ENCODE peak calls at places on chromosomes 13 and 19, in six cellular contexts. One of them, this sample, is unnamed. For H3K4me1, the result is how much of the 10 kb centered on the place peaks cover.

GRCh38 chr13:48160879-48161278 is 66.0 kb upstream of the MED4 start:
- DNase-seq in MM.1S: no peak
- DNase-seq in upper lobe of right lung: no peak
- DNase-seq in mesendoderm: no peak
- DNase-seq in Peyer's patch: no peak
- DNase-seq in IMR-90: no peak
- DNase-seq in this sample: no peak

GRCh38 chr19:45404557-45405434 is at the start of gene PPP1R13L:
- DNase-seq in Peyer's patch: peak
- DNase-seq in upper lobe of right lung: peak
- DNase-seq in mesendoderm: peak
- DNase-seq in IMR-90: peak
- DNase-seq in MM.1S: peak
- DNase-seq in this sample: peak

GRCh38 chr19:10260141-10260584 is 8.1 kb downstream of the MRPL4 start:
- DNase-seq in Peyer's patch: no peak
- DNase-seq in upper lobe of right lung: peak
- DNase-seq in mesendoderm: no peak
- DNase-seq in IMR-90: no peak
- DNase-seq in MM.1S: no peak
- DNase-seq in this sample: no peak

GRCh38 chr19:47407417-47407774 is 11.9 kb downstream of the MEIS3 start:
- DNase-seq in mesendoderm: peak
- DNase-seq in upper lobe of right lung: no peak
- DNase-seq in Peyer's patch: no peak
- DNase-seq in IMR-90: no peak
- DNase-seq in MM.1S: no peak
- DNase-seq in this sample: peak

GRCh38 chr13:44155422-44156293 is 218.0 kb upstream of the SERP2 start:
- DNase-seq in mesendoderm: peak
- DNase-seq in IMR-90: peak
- DNase-seq in Peyer's patch: no peak
- DNase-seq in upper lobe of right lung: no peak
- DNase-seq in MM.1S: no peak
- DNase-seq in this sample: peak

GRCh38 chr19:12244370-12244769 is 50.3 kb downstream of the ZNF44 start:
- DNase-seq in upper lobe of right lung: no peak
- DNase-seq in IMR-90: no peak
- DNase-seq in MM.1S: no peak
- DNase-seq in mesendoderm: peak
- DNase-seq in Peyer's patch: no peak
- DNase-seq in this sample: peak

GRCh38 chr13:49435992-49436391 is 7.9 kb downstream of the CAB39L start:
- DNase-seq in IMR-90: peak
- DNase-seq in Peyer's patch: no peak
- DNase-seq in upper lobe of right lung: no peak
- DNase-seq in mesendoderm: no peak
- DNase-seq in MM.1S: no peak
- DNase-seq in this sample: no peak

GRCh38 chr13:31046711-31047279 is 114.3 kb downstream of the TEX26 start:
- DNase-seq in IMR-90: peak
- DNase-seq in mesendoderm: peak
- DNase-seq in upper lobe of right lung: no peak
- DNase-seq in MM.1S: no peak
- DNase-seq in Peyer's patch: no peak
- DNase-seq in this sample: no peak

GRCh38 chr13:49629196-49629938 is 1.1 kb downstream of the ARL11 start:
- DNase-seq in upper lobe of right lung: no peak
- DNase-seq in mesendoderm: no peak
- DNase-seq in IMR-90: no peak
- DNase-seq in MM.1S: no peak
- DNase-seq in Peyer's patch: no peak
- DNase-seq in this sample: no peak

GRCh38 chr19:13015361-13016231 is 20.3 kb downstream of the NFIX start:
- DNase-seq in upper lobe of right lung: no peak
- DNase-seq in IMR-90: peak
- DNase-seq in MM.1S: no peak
- DNase-seq in mesendoderm: peak
- DNase-seq in Peyer's patch: no peak
- DNase-seq in this sample: peak

DNA sequence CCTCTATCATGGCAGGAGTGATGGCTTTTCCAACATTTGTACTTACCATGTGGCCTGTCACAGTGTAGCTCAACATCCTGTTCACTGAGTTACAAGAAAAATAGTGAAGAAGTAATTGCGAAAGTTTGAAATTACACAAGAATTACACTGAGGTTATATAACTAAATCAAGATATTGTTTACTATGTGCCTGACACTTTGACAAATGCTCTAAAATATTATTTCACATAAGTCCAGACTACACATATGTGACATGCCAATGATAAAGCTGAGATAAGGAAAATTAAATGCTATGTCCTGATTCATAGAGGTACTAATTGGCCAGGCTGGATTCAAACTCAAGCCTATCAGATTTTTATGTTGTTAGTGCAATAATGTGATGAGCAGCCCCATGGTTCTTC is 451.7 kb downstream of the PCDH9 start:
- DNase-seq in Peyer's patch: no peak
- DNase-seq in MM.1S: no peak
- DNase-seq in mesendoderm: no peak
- DNase-seq in upper lobe of right lung: no peak
- DNase-seq in IMR-90: no peak
- DNase-seq in this sample: no peak
- H3K4me1 ChIP-seq in Peyer's patch: under half
- H3K4me1 ChIP-seq in MM.1S: under half
- H3K4me1 ChIP-seq in mesendoderm: under half
- H3K4me1 ChIP-seq in upper lobe of right lung: under half
- H3K4me1 ChIP-seq in IMR-90: under half
- H3K4me1 ChIP-seq in this sample: under half

GRCh38 chr19:35911173-35911572 is 3.1 kb upstream of the TYROBP start:
- DNase-seq in mesendoderm: peak
- DNase-seq in MM.1S: no peak
- DNase-seq in upper lobe of right lung: no peak
- DNase-seq in Peyer's patch: no peak
- DNase-seq in IMR-90: no peak
- DNase-seq in this sample: peak
- H3K4me1 ChIP-seq in mesendoderm: under half
- H3K4me1 ChIP-seq in MM.1S: under half
- H3K4me1 ChIP-seq in upper lobe of right lung: under half
- H3K4me1 ChIP-seq in Peyer's patch: under half
- H3K4me1 ChIP-seq in IMR-90: under half
- H3K4me1 ChIP-seq in this sample: under half

DNA sequence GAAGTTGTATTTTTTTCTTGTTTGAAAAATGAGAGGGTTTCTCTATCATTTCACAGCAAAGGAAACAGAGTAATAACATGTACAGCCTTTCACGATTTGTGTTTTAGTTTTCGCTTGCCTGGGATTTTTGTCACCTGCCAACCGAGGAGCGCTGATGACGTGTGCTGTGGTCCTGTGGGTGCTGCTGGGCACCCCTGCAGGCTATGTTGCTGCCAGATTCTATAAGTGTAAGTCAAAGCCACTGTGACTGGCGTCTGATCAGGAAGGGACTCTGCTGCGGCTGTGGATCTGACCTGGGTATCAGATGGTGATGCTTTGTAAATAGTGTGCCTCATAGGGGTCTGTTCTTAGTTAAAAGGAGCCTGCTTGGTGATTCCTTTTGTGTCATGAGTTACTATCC is 45.6 kb downstream of the TM9SF2 start:
- DNase-seq in upper lobe of right lung: no peak
- DNase-seq in MM.1S: no peak
- DNase-seq in IMR-90: no peak
- DNase-seq in mesendoderm: no peak
- DNase-seq in Peyer's patch: no peak
- DNase-seq in this sample: no peak
- H3K4me1 ChIP-seq in upper lobe of right lung: under half
- H3K4me1 ChIP-seq in MM.1S: under half
- H3K4me1 ChIP-seq in IMR-90: under half
- H3K4me1 ChIP-seq in mesendoderm: under half
- H3K4me1 ChIP-seq in Peyer's patch: under half
- H3K4me1 ChIP-seq in this sample: under half

GRCh38 chr19:34179066-34179465 is 6.8 kb downstream of the LSM14A start:
- DNase-seq in Peyer's patch: no peak
- DNase-seq in IMR-90: no peak
- DNase-seq in mesendoderm: no peak
- DNase-seq in upper lobe of right lung: no peak
- DNase-seq in MM.1S: no peak
- DNase-seq in this sample: no peak
- H3K4me1 ChIP-seq in Peyer's patch: under half
- H3K4me1 ChIP-seq in IMR-90: under half
- H3K4me1 ChIP-seq in mesendoderm: under half
- H3K4me1 ChIP-seq in upper lobe of right lung: half or more
- H3K4me1 ChIP-seq in MM.1S: under half
- H3K4me1 ChIP-seq in this sample: under half

DNA sequence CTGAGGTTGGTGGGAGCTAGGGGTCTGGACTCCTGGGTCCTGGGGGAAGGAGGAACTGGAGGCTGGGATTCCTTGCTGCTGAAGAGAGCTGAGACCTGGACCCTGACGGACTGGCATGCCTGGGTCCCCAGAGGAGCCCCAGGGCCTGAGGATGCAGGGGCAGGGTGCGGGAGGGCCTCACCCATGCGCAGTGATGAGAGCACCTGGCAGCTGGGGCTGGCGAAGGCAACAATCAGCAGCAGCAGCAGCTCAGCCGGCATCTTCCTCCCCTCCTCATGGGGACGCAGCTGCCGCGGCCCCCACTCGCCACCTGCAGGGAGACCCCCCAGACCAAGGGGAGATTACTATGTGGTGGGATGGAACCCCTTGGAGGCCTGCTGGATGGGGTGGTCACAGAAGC is 4.5 kb downstream of the GRIK5 start:
- DNase-seq in IMR-90: no peak
- DNase-seq in mesendoderm: no peak
- DNase-seq in Peyer's patch: no peak
- DNase-seq in upper lobe of right lung: no peak
- DNase-seq in MM.1S: no peak
- DNase-seq in this sample: no peak
- H3K4me1 ChIP-seq in IMR-90: under half
- H3K4me1 ChIP-seq in mesendoderm: under half
- H3K4me1 ChIP-seq in Peyer's patch: under half
- H3K4me1 ChIP-seq in upper lobe of right lung: under half
- H3K4me1 ChIP-seq in MM.1S: under half
- H3K4me1 ChIP-seq in this sample: under half

GRCh38 chr13:110447058-110447511 is 114.4 kb downstream of the RAB20 start:
- DNase-seq in Peyer's patch: no peak
- DNase-seq in MM.1S: no peak
- DNase-seq in IMR-90: peak
- DNase-seq in mesendoderm: peak
- DNase-seq in upper lobe of right lung: no peak
- DNase-seq in this sample: no peak

GRCh38 chr13:110448230-110448629 is 113.3 kb downstream of the RAB20 start:
- DNase-seq in mesendoderm: peak
- DNase-seq in Peyer's patch: no peak
- DNase-seq in IMR-90: peak
- DNase-seq in MM.1S: no peak
- DNase-seq in upper lobe of right lung: no peak
- DNase-seq in this sample: no peak

GRCh38 chr13:110448677-110449076 is 112.8 kb downstream of the RAB20 start:
- DNase-seq in Peyer's patch: peak
- DNase-seq in mesendoderm: no peak
- DNase-seq in upper lobe of right lung: no peak
- DNase-seq in MM.1S: no peak
- DNase-seq in IMR-90: no peak
- DNase-seq in this sample: no peak

GRCh38 chr13:110446570-110446880 is 115.0 kb downstream of the RAB20 start:
- DNase-seq in mesendoderm: no peak
- DNase-seq in upper lobe of right lung: no peak
- DNase-seq in MM.1S: no peak
- DNase-seq in Peyer's patch: no peak
- DNase-seq in IMR-90: no peak
- DNase-seq in this sample: no peak

DNA sequence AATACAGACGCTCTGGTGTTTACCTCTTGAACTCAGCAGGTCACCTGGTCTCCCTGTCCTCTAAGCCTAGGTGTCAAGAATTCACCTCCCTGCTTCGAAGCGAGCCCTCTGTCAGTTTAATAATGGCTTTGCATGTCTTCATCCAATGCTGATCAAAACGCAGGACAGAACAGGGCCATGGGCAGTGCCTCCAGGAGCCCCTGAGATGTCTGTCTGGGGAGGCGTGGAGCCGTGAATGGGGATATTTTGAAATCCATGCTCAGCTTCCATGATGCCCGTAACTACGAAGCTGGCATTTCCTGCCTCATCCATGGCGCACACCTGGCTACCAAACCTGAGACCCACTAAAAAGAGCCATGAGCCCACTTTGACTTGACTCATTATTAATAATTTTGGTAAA is 113.7 kb downstream of the RAB20 start:
- DNase-seq in mesendoderm: peak
- DNase-seq in Peyer's patch: no peak
- DNase-seq in MM.1S: no peak
- DNase-seq in IMR-90: no peak
- DNase-seq in upper lobe of right lung: no peak
- DNase-seq in this sample: no peak
- H3K4me1 ChIP-seq in mesendoderm: under half
- H3K4me1 ChIP-seq in Peyer's patch: under half
- H3K4me1 ChIP-seq in MM.1S: under half
- H3K4me1 ChIP-seq in IMR-90: under half
- H3K4me1 ChIP-seq in upper lobe of right lung: under half
- H3K4me1 ChIP-seq in this sample: under half

GRCh38 chr13:51623473-51623872 is 39.2 kb downstream of the WDFY2 start:
- DNase-seq in upper lobe of right lung: no peak
- DNase-seq in MM.1S: no peak
- DNase-seq in mesendoderm: no peak
- DNase-seq in Peyer's patch: no peak
- DNase-seq in IMR-90: no peak
- DNase-seq in this sample: no peak
- H3K4me1 ChIP-seq in upper lobe of right lung: under half
- H3K4me1 ChIP-seq in MM.1S: under half
- H3K4me1 ChIP-seq in mesendoderm: under half
- H3K4me1 ChIP-seq in Peyer's patch: under half
- H3K4me1 ChIP-seq in IMR-90: under half
- H3K4me1 ChIP-seq in this sample: under half

DNA sequence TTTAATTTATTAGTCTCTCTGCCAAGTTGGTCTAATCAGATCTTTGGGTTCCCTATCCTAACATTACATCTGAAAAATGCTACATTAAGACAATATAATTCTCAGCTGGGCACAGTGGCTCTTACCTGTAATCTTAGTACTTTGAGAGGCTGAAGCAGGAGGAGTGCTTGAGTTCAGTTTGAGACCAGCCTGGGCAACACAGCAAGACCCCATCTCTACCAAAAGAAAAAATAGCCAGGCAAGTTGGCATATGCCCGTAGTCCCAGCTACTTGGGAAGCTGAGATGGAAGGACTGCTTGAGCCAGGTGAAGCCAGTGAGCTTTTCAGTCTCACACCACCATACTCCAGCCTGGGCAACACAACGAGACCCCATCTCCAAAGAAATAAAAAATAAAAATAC is 95.0 kb downstream of the KLF12 start:
- DNase-seq in MM.1S: no peak
- DNase-seq in Peyer's patch: no peak
- DNase-seq in upper lobe of right lung: no peak
- DNase-seq in mesendoderm: no peak
- DNase-seq in IMR-90: no peak
- DNase-seq in this sample: no peak
- H3K4me1 ChIP-seq in MM.1S: under half
- H3K4me1 ChIP-seq in Peyer's patch: under half
- H3K4me1 ChIP-seq in upper lobe of right lung: under half
- H3K4me1 ChIP-seq in mesendoderm: under half
- H3K4me1 ChIP-seq in IMR-90: under half
- H3K4me1 ChIP-seq in this sample: under half

GRCh38 chr13:99214691-99215090 is 14.0 kb downstream of the UBAC2 start:
- DNase-seq in IMR-90: no peak
- DNase-seq in upper lobe of right lung: no peak
- DNase-seq in MM.1S: no peak
- DNase-seq in mesendoderm: no peak
- DNase-seq in Peyer's patch: no peak
- DNase-seq in this sample: no peak
- H3K4me1 ChIP-seq in IMR-90: under half
- H3K4me1 ChIP-seq in upper lobe of right lung: under half
- H3K4me1 ChIP-seq in MM.1S: under half
- H3K4me1 ChIP-seq in mesendoderm: under half
- H3K4me1 ChIP-seq in Peyer's patch: under half
- H3K4me1 ChIP-seq in this sample: under half